ENCODE peak calls at places on chromosomes 16 and 17, in four cellular contexts. N is Peyer's patch, K is astrocyte of the cerebellum, Z is GM20000. Q is an unnamed sample.
A peak's percentile ranks its signal among the peaks of the same experiment; 100 is the strongest.

GRCh38 chr16:51569204-51569911 is 418.3 kb upstream of the SALL1 start:
- DNase-seq in N (no peak), K (no peak), Z (no peak), Q (no peak)

GRCh38 chr16:20612551-20613470 is 36.6 kb upstream of the ACSM2B start:
- DNase-seq in N (no peak), K (no peak), Z (no peak), Q (no peak)

GRCh38 chr16:55475919-55476318 is 3.1 kb upstream of the MMP2 start:
- DNase-seq in N (no peak), K (no peak), Z (no peak), Q (no peak)

GRCh38 chr16:9054460-9054859 is 37.0 kb upstream of the HAPSTR1 start:
- DNase-seq in N (no peak), K (no peak), Z (no peak), Q (no peak)

GRCh38 chr17:3222505-3222904 is 15.0 kb downstream of the OR1A1 start:
- DNase-seq in N (no peak), K (no peak), Z (no peak), Q (no peak)

GRCh38 chr16:71746442-71747046 is 22.0 kb upstream of the PHLPP2 start:
- DNase-seq in N (no peak), K (peak; percentile 31), Z (peak; percentile 39), Q (no peak)

GRCh38 chr17:237406-237955 is 56.0 kb upstream of the DOC2B start:
- DNase-seq in N (no peak), K (no peak), Z (no peak), Q (no peak)

GRCh38 chr16:23227529-23227928 is 45.0 kb downstream of the SCNN1G start:
- DNase-seq in N (no peak), K (no peak), Z (no peak), Q (no peak)

GRCh38 chr17:67558740-67559380 is 158.9 kb upstream of the NOL11 start:
- DNase-seq in N (no peak), K (no peak), Z (no peak), Q (no peak)

GRCh38 chr16:67533024-67533560 is 4.5 kb downstream of the RIPOR1 start:
- DNase-seq in N (no peak), K (no peak), Z (no peak), Q (no peak)

GRCh38 chr17:12254460-12254859 is 233.8 kb downstream of the MAP2K4 start:
- DNase-seq in N (no peak), K (no peak), Z (no peak), Q (no peak)

GRCh38 chr17:43669971-43670644 is 8.4 kb upstream of the MEOX1 start:
- DNase-seq in N (peak; percentile 75), K (peak; percentile 46), Z (no peak), Q (no peak)

GRCh38 chr16:69712277-69712676 is 14.1 kb downstream of the NQO1 start:
- DNase-seq in N (no peak), K (no peak), Z (no peak), Q (no peak)

GRCh38 chr16:31842864-31843263 is 30.7 kb upstream of the ZNF267 start:
- DNase-seq in N (no peak), K (no peak), Z (no peak), Q (no peak)

GRCh38 chr17:56681561-56682266 is 88.2 kb downstream of the NOG start:
- DNase-seq in N (no peak), K (peak; percentile 94), Z (no peak), Q (no peak)

GRCh38 chr17:32285770-32286517 is 20.3 kb downstream of the RHBDL3 start:
- DNase-seq in N (no peak), K (no peak), Z (no peak), Q (no peak)

GRCh38 chr17:64128787-64129514 is 993 bp downstream of the ERN1 start:
- DNase-seq in N (peak; percentile 69), K (no peak), Z (no peak), Q (no peak)

GRCh38 chr17:57405486-57406072 is 149.3 kb downstream of the MSI2 start:
- DNase-seq in N (no peak), K (no peak), Z (no peak), Q (no peak)

GRCh38 chr16:57745768-57746167 is 10.2 kb downstream of the KATNB1 start:
- DNase-seq in N (no peak), K (no peak), Z (no peak), Q (no peak)

GRCh38 chr17:81298991-81299733 is 4.1 kb upstream of the SLC38A10 start:
- DNase-seq in N (no peak), K (no peak), Z (no peak), Q (no peak)

GRCh38 chr16:28193530-28194423 is 18.0 kb downstream of the XPO6 start:
- DNase-seq in N (no peak), K (peak; percentile 65), Z (no peak), Q (no peak)

GRCh38 chr16:58063377-58064076 is 38.0 kb downstream of the MMP15 start:
- DNase-seq in N (no peak), K (no peak), Z (no peak), Q (no peak)

GRCh38 chr16:88810868-88811599 is 694 bp downstream of the APRT start:
- DNase-seq in N (peak; percentile 86), K (no peak), Z (peak; percentile 88), Q (no peak)

GRCh38 chr17:9893606-9894005 is 11.5 kb downstream of the RCVRN start:
- DNase-seq in N (no peak), K (peak; percentile 55), Z (no peak), Q (no peak)

GRCh38 chr17:19534562-19535149 is 1.0 kb downstream of the SLC47A1 start:
- DNase-seq in N (no peak), K (peak; percentile 75), Z (peak; percentile 34), Q (no peak)

GRCh38 chr16:1073566-1074378 is 1.2 kb downstream of the SSTR5 start:
- DNase-seq in N (no peak), K (no peak), Z (no peak), Q (no peak)

GRCh38 chr17:31549121-31549524 is 157.6 kb downstream of the RAB11FIP4 start:
- DNase-seq in N (no peak), K (no peak), Z (no peak), Q (no peak)

GRCh38 chr17:62712011-62712615 is 84.6 kb downstream of the MRC2 start:
- DNase-seq in N (no peak), K (no peak), Z (no peak), Q (no peak)

GRCh38 chr17:27493088-27493487 is 36.8 kb downstream of the KSR1 start:
- DNase-seq in N (no peak), K (no peak), Z (no peak), Q (no peak)

GRCh38 chr17:27495460-27495859 is 39.2 kb downstream of the KSR1 start:
- DNase-seq in N (no peak), K (no peak), Z (no peak), Q (no peak)

GRCh38 chr17:27496005-27496404 is 39.8 kb downstream of the KSR1 start:
- DNase-seq in N (no peak), K (no peak), Z (peak; percentile 39), Q (no peak)

GRCh38 chr17:27492470-27492869 is 36.2 kb downstream of the KSR1 start:
- DNase-seq in N (no peak), K (no peak), Z (no peak), Q (no peak)

GRCh38 chr17:27494192-27495091 is 38.2 kb downstream of the KSR1 start:
- DNase-seq in N (peak; percentile 92), K (peak; percentile 26), Z (no peak), Q (no peak)
- TF ChIP-seq CTCF in N (no peak), K (peak; percentile 58), Z (no peak), Q (peak; percentile 68)

GRCh38 chr17:13740692-13741091 is 139.0 kb upstream of the HS3ST3A1 start:
- DNase-seq in N (no peak), K (no peak), Z (no peak), Q (no peak)

GRCh38 chr17:13743906-13744305 is 142.2 kb upstream of the HS3ST3A1 start:
- DNase-seq in N (no peak), K (no peak), Z (no peak), Q (no peak)

GRCh38 chr17:13746379-13746778 is 144.7 kb upstream of the HS3ST3A1 start:
- DNase-seq in N (no peak), K (no peak), Z (no peak), Q (no peak)

GRCh38 chr17:13736915-13737314 is 135.2 kb upstream of the HS3ST3A1 start:
- DNase-seq in N (no peak), K (no peak), Z (no peak), Q (no peak)

DNA sequence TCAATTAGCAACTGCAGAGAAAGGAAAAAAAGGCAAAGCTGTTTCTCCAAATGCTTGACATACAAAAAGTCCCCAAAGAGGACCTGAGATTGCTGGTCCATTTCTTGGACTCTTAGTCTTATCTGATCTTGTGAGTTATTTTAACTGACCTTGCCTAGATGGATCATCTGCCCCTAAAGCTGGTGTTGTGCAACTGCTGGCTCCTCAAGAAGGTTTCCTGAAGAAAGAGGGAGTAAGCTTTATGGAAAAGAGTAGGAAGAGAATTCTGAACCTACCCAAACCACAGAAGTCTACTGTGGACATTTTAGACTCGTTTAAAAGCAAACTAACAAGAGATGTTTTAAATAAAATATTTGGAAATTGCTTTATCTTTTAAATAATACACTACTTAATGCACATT is 140.0 kb upstream of the HS3ST3A1 start:
- DNase-seq in N (no peak), K (no peak), Z (no peak), Q (no peak)
- TF ChIP-seq CTCF in N (no peak), K (no peak), Z (no peak), Q (no peak)

GRCh38 chr16:47533744-47534292 is 72.7 kb downstream of the PHKB start:
- DNase-seq in N (no peak), K (no peak), Z (no peak), Q (no peak)

GRCh38 chr16:47538472-47538871 is 77.3 kb downstream of the PHKB start:
- DNase-seq in N (no peak), K (no peak), Z (no peak), Q (no peak)
- TF ChIP-seq CTCF in N (no peak), K (no peak), Z (no peak), Q (no peak)

DNA sequence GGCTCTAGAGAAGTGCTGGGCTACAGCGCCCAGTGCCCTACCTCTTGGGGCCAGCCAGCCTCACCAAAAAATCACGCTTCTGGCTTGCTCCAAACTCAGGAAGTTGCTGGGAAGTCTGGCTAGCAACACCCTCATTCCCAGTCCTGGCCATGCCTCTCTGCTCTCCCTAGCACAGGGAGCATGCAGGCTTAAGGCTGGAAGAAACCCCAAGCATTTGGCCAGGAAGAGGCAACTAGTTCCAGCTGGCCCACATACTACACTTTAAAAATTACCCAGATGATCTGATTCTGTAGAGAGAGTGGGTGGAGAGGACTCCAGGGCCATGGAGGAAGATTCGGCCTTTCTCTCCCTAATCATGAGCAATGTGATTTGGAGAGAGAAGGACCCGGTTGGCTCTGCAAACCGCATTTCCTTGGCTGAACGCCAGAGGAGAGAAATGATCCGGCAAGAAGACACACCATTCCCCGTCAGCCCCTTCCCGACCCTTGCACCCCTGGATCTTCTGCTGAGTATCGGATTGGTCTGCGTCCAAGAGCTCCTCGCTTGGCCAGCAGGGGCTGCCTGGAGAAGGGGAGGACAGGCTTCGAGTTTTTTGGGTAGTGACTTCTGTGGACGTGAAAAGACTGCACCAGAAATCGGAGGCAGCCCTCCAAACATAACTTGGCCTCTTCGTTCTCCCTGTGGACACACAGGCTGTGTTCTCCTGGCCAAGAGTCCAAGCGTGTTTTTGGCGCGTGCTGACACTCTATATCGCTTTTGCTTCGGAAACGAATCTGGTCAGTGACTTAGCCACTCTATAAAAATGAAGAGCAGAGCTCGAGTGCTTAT is 406.3 kb downstream of the WWOX start:
- DNase-seq in N (no peak), K (peak; percentile 12), Z (no peak), Q (no peak)
- TF ChIP-seq CTCF in N (no peak), K (peak; percentile 40), Z (no peak), Q (no peak)